ENCODE peak calls at places on chromosomes 5 and 9, in seven cellular contexts. One of them, this sample, is unnamed.

GRCh38 chr5:174719211-174719610 is 5.2 kb upstream of the MSX2 start:
- DNase-seq in type B pancreatic cell: no peak
- DNase-seq in stimulated activated CD4-positive, alpha-beta T cell treated with anti-CD3 and anti-CD28 coated beads, Interleukin-1b, Interleukin-23, amount 100 ng/mL, for 24 hours: no peak
- DNase-seq in T1000: no peak
- DNase-seq in cardiac fibroblast: no peak
- DNase-seq in endothelial cell: no peak
- DNase-seq in GM12865: no peak
- DNase-seq in this sample: no peak

GRCh38 chr5:56525117-56525516 is 290.2 kb upstream of the MAP3K1 start:
- DNase-seq in type B pancreatic cell: no peak
- DNase-seq in stimulated activated CD4-positive, alpha-beta T cell treated with anti-CD3 and anti-CD28 coated beads, Interleukin-1b, Interleukin-23, amount 100 ng/mL, for 24 hours: no peak
- DNase-seq in T1000: no peak
- DNase-seq in cardiac fibroblast: no peak
- DNase-seq in endothelial cell: no peak
- DNase-seq in GM12865: no peak
- DNase-seq in this sample: no peak

GRCh38 chr9:95910023-95910706 is 34.7 kb downstream of the ERCC6L2 start:
- DNase-seq in type B pancreatic cell: no peak
- DNase-seq in stimulated activated CD4-positive, alpha-beta T cell treated with anti-CD3 and anti-CD28 coated beads, Interleukin-1b, Interleukin-23, amount 100 ng/mL, for 24 hours: no peak
- DNase-seq in T1000: no peak
- DNase-seq in cardiac fibroblast: peak
- DNase-seq in endothelial cell: no peak
- DNase-seq in GM12865: no peak
- DNase-seq in this sample: no peak

GRCh38 chr9:92665836-92666235 is 4.1 kb downstream of the IPPK start:
- DNase-seq in type B pancreatic cell: no peak
- DNase-seq in stimulated activated CD4-positive, alpha-beta T cell treated with anti-CD3 and anti-CD28 coated beads, Interleukin-1b, Interleukin-23, amount 100 ng/mL, for 24 hours: no peak
- DNase-seq in T1000: no peak
- DNase-seq in cardiac fibroblast: no peak
- DNase-seq in endothelial cell: no peak
- DNase-seq in GM12865: no peak
- DNase-seq in this sample: no peak

GRCh38 chr5:41196197-41196596 is 17.1 kb downstream of the C6 start:
- DNase-seq in type B pancreatic cell: no peak
- DNase-seq in stimulated activated CD4-positive, alpha-beta T cell treated with anti-CD3 and anti-CD28 coated beads, Interleukin-1b, Interleukin-23, amount 100 ng/mL, for 24 hours: no peak
- DNase-seq in T1000: no peak
- DNase-seq in cardiac fibroblast: no peak
- DNase-seq in endothelial cell: no peak
- DNase-seq in GM12865: no peak
- DNase-seq in this sample: no peak

GRCh38 chr5:59629561-59629960 is 264.0 kb downstream of the PDE4D start:
- DNase-seq in type B pancreatic cell: no peak
- DNase-seq in stimulated activated CD4-positive, alpha-beta T cell treated with anti-CD3 and anti-CD28 coated beads, Interleukin-1b, Interleukin-23, amount 100 ng/mL, for 24 hours: no peak
- DNase-seq in T1000: no peak
- DNase-seq in cardiac fibroblast: no peak
- DNase-seq in endothelial cell: no peak
- DNase-seq in GM12865: no peak
- DNase-seq in this sample: no peak

GRCh38 chr5:37437716-37438115 is 58.6 kb downstream of the WDR70 start:
- DNase-seq in type B pancreatic cell: no peak
- DNase-seq in stimulated activated CD4-positive, alpha-beta T cell treated with anti-CD3 and anti-CD28 coated beads, Interleukin-1b, Interleukin-23, amount 100 ng/mL, for 24 hours: no peak
- DNase-seq in T1000: no peak
- DNase-seq in cardiac fibroblast: peak
- DNase-seq in endothelial cell: no peak
- DNase-seq in GM12865: no peak
- DNase-seq in this sample: no peak

GRCh38 chr5:154194348-154195329 is 4.1 kb downstream of the GALNT10 start:
- DNase-seq in type B pancreatic cell: no peak
- DNase-seq in stimulated activated CD4-positive, alpha-beta T cell treated with anti-CD3 and anti-CD28 coated beads, Interleukin-1b, Interleukin-23, amount 100 ng/mL, for 24 hours: no peak
- DNase-seq in T1000: no peak
- DNase-seq in cardiac fibroblast: peak
- DNase-seq in endothelial cell: no peak
- DNase-seq in GM12865: no peak
- DNase-seq in this sample: no peak

GRCh38 chr5:147168578-147169327 is 66.1 kb upstream of the STK32A start:
- DNase-seq in type B pancreatic cell: no peak
- DNase-seq in stimulated activated CD4-positive, alpha-beta T cell treated with anti-CD3 and anti-CD28 coated beads, Interleukin-1b, Interleukin-23, amount 100 ng/mL, for 24 hours: no peak
- DNase-seq in T1000: no peak
- DNase-seq in cardiac fibroblast: peak
- DNase-seq in endothelial cell: no peak
- DNase-seq in GM12865: no peak
- DNase-seq in this sample: no peak

GRCh38 chr5:154771383-154771901 is 16.3 kb downstream of the LARP1 start:
- DNase-seq in type B pancreatic cell: no peak
- DNase-seq in stimulated activated CD4-positive, alpha-beta T cell treated with anti-CD3 and anti-CD28 coated beads, Interleukin-1b, Interleukin-23, amount 100 ng/mL, for 24 hours: no peak
- DNase-seq in T1000: no peak
- DNase-seq in cardiac fibroblast: peak
- DNase-seq in endothelial cell: peak
- DNase-seq in GM12865: no peak
- DNase-seq in this sample: no peak

GRCh38 chr5:88740604-88741003 is 142.4 kb downstream of the MEF2C start:
- DNase-seq in type B pancreatic cell: no peak
- DNase-seq in stimulated activated CD4-positive, alpha-beta T cell treated with anti-CD3 and anti-CD28 coated beads, Interleukin-1b, Interleukin-23, amount 100 ng/mL, for 24 hours: no peak
- DNase-seq in T1000: no peak
- DNase-seq in cardiac fibroblast: no peak
- DNase-seq in endothelial cell: no peak
- DNase-seq in GM12865: no peak
- DNase-seq in this sample: no peak

GRCh38 chr5:83924171-83924570 is 203.5 kb upstream of the HAPLN1 start:
- DNase-seq in type B pancreatic cell: no peak
- DNase-seq in stimulated activated CD4-positive, alpha-beta T cell treated with anti-CD3 and anti-CD28 coated beads, Interleukin-1b, Interleukin-23, amount 100 ng/mL, for 24 hours: no peak
- DNase-seq in T1000: no peak
- DNase-seq in cardiac fibroblast: peak
- DNase-seq in endothelial cell: no peak
- DNase-seq in GM12865: no peak
- DNase-seq in this sample: no peak

GRCh38 chr5:172833691-172834569 is at the start of gene ERGIC1:
- DNase-seq in type B pancreatic cell: peak
- DNase-seq in stimulated activated CD4-positive, alpha-beta T cell treated with anti-CD3 and anti-CD28 coated beads, Interleukin-1b, Interleukin-23, amount 100 ng/mL, for 24 hours: peak
- DNase-seq in T1000: peak
- DNase-seq in cardiac fibroblast: peak
- DNase-seq in endothelial cell: peak
- DNase-seq in GM12865: peak
- DNase-seq in this sample: peak

GRCh38 chr5:177973066-177973635 is 22.9 kb downstream of the PROP1 start:
- DNase-seq in type B pancreatic cell: no peak
- DNase-seq in stimulated activated CD4-positive, alpha-beta T cell treated with anti-CD3 and anti-CD28 coated beads, Interleukin-1b, Interleukin-23, amount 100 ng/mL, for 24 hours: no peak
- DNase-seq in T1000: no peak
- DNase-seq in cardiac fibroblast: no peak
- DNase-seq in endothelial cell: no peak
- DNase-seq in GM12865: no peak
- DNase-seq in this sample: no peak

GRCh38 chr9:121288874-121289553 is 21.1 kb downstream of the GSN start:
- DNase-seq in type B pancreatic cell: no peak
- DNase-seq in stimulated activated CD4-positive, alpha-beta T cell treated with anti-CD3 and anti-CD28 coated beads, Interleukin-1b, Interleukin-23, amount 100 ng/mL, for 24 hours: no peak
- DNase-seq in T1000: no peak
- DNase-seq in cardiac fibroblast: peak
- DNase-seq in endothelial cell: peak
- DNase-seq in GM12865: no peak
- DNase-seq in this sample: no peak